ENCODE peak calls at places on chromosomes 13 and 19, in nine cellular contexts. M is activated T-cell treated with anti-CD3 and anti-CD28 coated beads, Interleukin-2, amount 50 U/mL, for 72 hours; L is bronchial epithelial cell; B is left lung; H is T47D; O is fibroblast of mammary gland; Y is astrocyte; A is amniotic stem cell; D is fibroblast of lung. V is an unnamed sample.

GRCh38 chr19:2186071-2186846 is 22.5 kb downstream of the DOT1L start:
- DNase-seq in M (no peak), L (no peak), B (no peak), H (no peak), O (peak), Y (peak), A (peak), D (peak), V (peak)

GRCh38 chr13:33069365-33069764 is 53.1 kb downstream of the KL start:
- DNase-seq in M (no peak), L (no peak), B (no peak), H (no peak), O (peak), Y (no peak), A (no peak), D (no peak), V (no peak)

GRCh38 chr13:80361883-80362327 is 21.0 kb upstream of the SPRY2 start:
- DNase-seq in M (no peak), L (peak), B (no peak), H (no peak), O (no peak), Y (no peak), A (no peak), D (no peak), V (no peak)

GRCh38 chr13:43686557-43686956 is 100.2 kb downstream of the ENOX1 start:
- DNase-seq in M (no peak), L (peak), B (no peak), H (peak), O (peak), Y (peak), A (peak), D (peak), V (peak)

GRCh38 chr19:49056101-49056901 is 1.2 kb downstream of the CGB7 start:
- DNase-seq in M (peak), L (peak), B (peak), H (peak), O (peak), Y (peak), A (no peak), D (peak), V (peak)

GRCh38 chr13:40780822-40781401 is 8.5 kb upstream of the SLC25A15 start:
- DNase-seq in M (no peak), L (peak), B (no peak), H (peak), O (no peak), Y (no peak), A (no peak), D (peak), V (no peak)

GRCh38 chr19:5717215-5717614 is 2.7 kb downstream of the LONP1 start:
- DNase-seq in M (no peak), L (no peak), B (peak), H (no peak), O (no peak), Y (no peak), A (no peak), D (no peak), V (no peak)

GRCh38 chr19:14440049-14440448 is 6.9 kb downstream of the PKN1 start:
- DNase-seq in M (peak), L (no peak), B (peak), H (no peak), O (no peak), Y (no peak), A (no peak), D (no peak), V (no peak)

GRCh38 chr19:38634757-38635482 is 12.5 kb upstream of the ACTN4 start:
- DNase-seq in M (peak), L (peak), B (peak), H (peak), O (peak), Y (no peak), A (no peak), D (peak), V (peak)

GRCh38 chr19:28468701-28469459 is 744.1 kb downstream of the UQCRFS1 start:
- DNase-seq in M (peak), L (no peak), B (peak), H (no peak), O (peak), Y (peak), A (no peak), D (peak), V (peak)

GRCh38 chr13:98020271-98020670 is 66.8 kb downstream of the IPO5 start:
- DNase-seq in M (no peak), L (no peak), B (no peak), H (no peak), O (no peak), Y (no peak), A (no peak), D (peak), V (no peak)

GRCh38 chr19:53908933-53909415 is at the start of gene CACNG7:
- DNase-seq in M (no peak), L (no peak), B (no peak), H (no peak), O (no peak), Y (no peak), A (no peak), D (peak), V (no peak)

GRCh38 chr19:35911173-35911572 is 3.1 kb upstream of the TYROBP start:
- DNase-seq in M (no peak), L (peak), B (peak), H (no peak), O (no peak), Y (no peak), A (no peak), D (no peak), V (no peak)

GRCh38 chr19:48543121-48543710 is 8.8 kb upstream of the SULT2B1 start:
- DNase-seq in M (no peak), L (peak), B (peak), H (peak), O (peak), Y (peak), A (no peak), D (peak), V (peak)

GRCh38 chr19:860481-861098 is 1.1 kb downstream of the CFD start:
- DNase-seq in M (peak), L (peak), B (peak), H (peak), O (peak), Y (peak), A (no peak), D (peak), V (peak)

GRCh38 chr19:5985098-5985783 is 7.3 kb upstream of the RANBP3 start:
- DNase-seq in M (no peak), L (peak), B (no peak), H (no peak), O (peak), Y (peak), A (no peak), D (peak), V (no peak)

GRCh38 chr13:48853381-48854102 is 122.2 kb upstream of the FNDC3A start:
- DNase-seq in M (peak), L (no peak), B (no peak), H (no peak), O (peak), Y (peak), A (no peak), D (peak), V (peak)

GRCh38 chr19:46393456-46394397 is 19.6 kb downstream of the CCDC8 start:
- DNase-seq in M (no peak), L (no peak), B (peak), H (no peak), O (no peak), Y (no peak), A (no peak), D (no peak), V (no peak)

V was measured in stromal cell of bone marrow.